ENCODE peak calls at places on chromosomes 11 and 22, in six cellular contexts. One of them, this sample, is unnamed.
A peak's percentile ranks its signal among the peaks of the same experiment; 100 is the strongest.

GRCh38 chr11:1694064-1694845 is 2.7 kb upstream of the KRTAP5-6 start:
- DNase-seq in trophoblast cell: peak; percentile 91
- DNase-seq in IMR-90: peak; percentile 61
- DNase-seq in neuronal stem cell: peak; percentile 84
- DNase-seq in H9: peak; percentile 90
- DNase-seq in H1: peak; percentile 84
- DNase-seq in this sample: peak; percentile 67

GRCh38 chr11:66344550-66345315 is at the start of gene BRMS1:
- DNase-seq in IMR-90: peak; percentile 97
- DNase-seq in H1: peak; percentile 86
- DNase-seq in neuronal stem cell: peak; percentile 96
- DNase-seq in H9: peak; percentile 96
- DNase-seq in trophoblast cell: peak; percentile 98
- DNase-seq in this sample: peak; percentile 98

GRCh38 chr11:44852159-44852707 is 98.5 kb downstream of the TP53I11 start:
- DNase-seq in H1: no peak
- DNase-seq in neuronal stem cell: no peak
- DNase-seq in IMR-90: peak; percentile 50
- DNase-seq in H9: no peak
- DNase-seq in trophoblast cell: no peak
- DNase-seq in this sample: no peak

GRCh38 chr11:46597609-46598219 is 3.9 kb upstream of the AMBRA1 start:
- DNase-seq in neuronal stem cell: no peak
- DNase-seq in H1: no peak
- DNase-seq in H9: no peak
- DNase-seq in IMR-90: peak; percentile 70
- DNase-seq in trophoblast cell: peak; percentile 30
- DNase-seq in this sample: peak; percentile 65

GRCh38 chr11:119863811-119864601 is 135.0 kb upstream of the NECTIN1 start:
- DNase-seq in neuronal stem cell: no peak
- DNase-seq in H9: peak; percentile 55
- DNase-seq in H1: no peak
- DNase-seq in trophoblast cell: no peak
- DNase-seq in IMR-90: no peak
- DNase-seq in this sample: no peak

GRCh38 chr22:35475545-35475944 is 65.1 kb upstream of the RASD2 start:
- DNase-seq in IMR-90: no peak
- DNase-seq in neuronal stem cell: no peak
- DNase-seq in H9: no peak
- DNase-seq in H1: no peak
- DNase-seq in trophoblast cell: no peak
- DNase-seq in this sample: no peak

GRCh38 chr11:88538088-88538487 is 200.6 kb upstream of the CTSC start:
- DNase-seq in IMR-90: peak; percentile 56
- DNase-seq in trophoblast cell: no peak
- DNase-seq in H9: no peak
- DNase-seq in neuronal stem cell: no peak
- DNase-seq in H1: no peak
- DNase-seq in this sample: peak; percentile 20

GRCh38 chr22:46355369-46355995 is 20.0 kb downstream of the TRMU start:
- DNase-seq in IMR-90: peak; percentile 40
- DNase-seq in H1: no peak
- DNase-seq in H9: peak; percentile 83
- DNase-seq in trophoblast cell: peak; percentile 81
- DNase-seq in neuronal stem cell: peak; percentile 70
- DNase-seq in this sample: peak; percentile 53

GRCh38 chr22:21947040-21948014 is 5.3 kb downstream of the PPM1F start:
- DNase-seq in trophoblast cell: peak; percentile 13
- DNase-seq in H1: no peak
- DNase-seq in neuronal stem cell: peak; percentile 29
- DNase-seq in IMR-90: peak; percentile 71
- DNase-seq in H9: peak; percentile 57
- DNase-seq in this sample: peak; percentile 70

GRCh38 chr22:31630331-31631329 is 31.4 kb downstream of the PISD start:
- DNase-seq in neuronal stem cell: peak; percentile 64
- DNase-seq in H1: peak; percentile 53
- DNase-seq in IMR-90: peak; percentile 74
- DNase-seq in trophoblast cell: peak; percentile 62
- DNase-seq in H9: peak; percentile 90
- DNase-seq in this sample: peak; percentile 89

GRCh38 chr11:45994421-45995341 is 72.2 kb downstream of the LARGE2 start:
- DNase-seq in H9: peak; percentile 60
- DNase-seq in trophoblast cell: no peak
- DNase-seq in IMR-90: peak; percentile 51
- DNase-seq in neuronal stem cell: no peak
- DNase-seq in H1: no peak
- DNase-seq in this sample: peak; percentile 70

GRCh38 chr11:120137611-120138521 is at the start of gene TRIM29:
- DNase-seq in IMR-90: no peak
- DNase-seq in trophoblast cell: peak; percentile 75
- DNase-seq in H1: no peak
- DNase-seq in H9: peak; percentile 43
- DNase-seq in neuronal stem cell: no peak
- DNase-seq in this sample: no peak

GRCh38 chr22:43171019-43171491 is 15.9 kb downstream of the TTLL12 start:
- DNase-seq in IMR-90: no peak
- DNase-seq in neuronal stem cell: no peak
- DNase-seq in trophoblast cell: no peak
- DNase-seq in H1: no peak
- DNase-seq in H9: no peak
- DNase-seq in this sample: no peak

GRCh38 chr22:39427751-39428596 is 28.4 kb downstream of the TAB1 start:
- DNase-seq in H1: no peak
- DNase-seq in H9: peak; percentile 25
- DNase-seq in neuronal stem cell: no peak
- DNase-seq in trophoblast cell: no peak
- DNase-seq in IMR-90: no peak
- DNase-seq in this sample: no peak
- H3K18ac ChIP-seq in H1: peak overlapping the region; percentile 89
- H3K18ac ChIP-seq in H9: no peak overlapping the region
- H3K18ac ChIP-seq in neuronal stem cell: peak overlapping the region; percentile 76
- H3K18ac ChIP-seq in trophoblast cell: peak overlapping the region; percentile 57
- H3K18ac ChIP-seq in IMR-90: no peak overlapping the region
- H3K18ac ChIP-seq in this sample: no peak overlapping the region

DNA sequence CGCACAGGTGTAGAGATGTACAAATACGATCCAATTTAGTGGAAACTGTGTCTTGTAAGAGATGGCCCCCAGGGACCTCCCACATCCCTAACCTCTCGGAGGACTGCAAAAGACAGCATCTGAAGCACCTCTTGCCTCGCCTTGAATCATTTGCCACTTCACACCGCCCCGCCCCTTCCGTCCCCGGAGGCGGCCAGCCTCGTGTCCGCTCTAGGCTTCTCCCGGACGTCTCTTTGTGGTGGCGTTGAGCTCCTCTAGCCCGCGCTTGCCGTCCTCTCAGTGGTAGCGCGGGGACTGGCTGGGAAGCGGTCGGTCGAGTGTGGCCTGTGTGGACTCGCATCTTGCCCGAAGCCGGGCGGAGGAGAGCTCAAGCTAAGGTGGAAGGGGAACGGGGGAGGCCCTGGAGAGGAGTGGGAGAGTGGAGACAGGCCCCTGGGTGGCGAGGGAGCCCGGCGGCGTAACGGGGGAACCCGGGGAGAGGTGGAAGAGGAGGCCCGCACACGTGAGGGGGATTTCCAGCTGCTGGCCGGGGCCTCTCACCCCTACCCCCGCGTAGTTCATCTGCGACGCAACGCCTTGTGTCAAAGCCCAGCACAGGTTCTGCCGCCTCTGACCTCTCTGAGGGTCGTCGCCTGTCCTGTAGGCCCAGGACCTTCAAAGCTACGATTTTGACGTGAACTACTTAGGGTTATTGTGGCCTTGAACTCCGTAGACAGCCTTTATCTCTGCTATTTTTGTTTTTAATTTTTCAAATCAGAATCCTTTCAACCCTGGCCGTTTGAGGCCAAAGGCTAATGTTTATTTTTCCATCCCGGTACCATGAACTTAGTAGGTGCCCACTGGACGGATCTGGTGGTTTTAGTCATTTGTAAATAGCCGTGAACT is at the start of gene ARL14EP:
- DNase-seq in H9: peak; percentile 96
- DNase-seq in H1: peak; percentile 91
- DNase-seq in IMR-90: peak; percentile 96
- DNase-seq in trophoblast cell: peak; percentile 96
- DNase-seq in neuronal stem cell: peak; percentile 87
- DNase-seq in this sample: peak; percentile 95
- H4K8ac ChIP-seq in H9: no peak within 1 kb of the TSS
- H4K8ac ChIP-seq in H1: peak within 1 kb of the TSS; percentile 94
- H4K8ac ChIP-seq in IMR-90: peak within 1 kb of the TSS; percentile 97
- H4K8ac ChIP-seq in trophoblast cell: peak within 1 kb of the TSS; percentile 97
- H4K8ac ChIP-seq in neuronal stem cell: no peak within 1 kb of the TSS
- H4K8ac ChIP-seq in this sample: peak within 1 kb of the TSS; percentile 82

DNA sequence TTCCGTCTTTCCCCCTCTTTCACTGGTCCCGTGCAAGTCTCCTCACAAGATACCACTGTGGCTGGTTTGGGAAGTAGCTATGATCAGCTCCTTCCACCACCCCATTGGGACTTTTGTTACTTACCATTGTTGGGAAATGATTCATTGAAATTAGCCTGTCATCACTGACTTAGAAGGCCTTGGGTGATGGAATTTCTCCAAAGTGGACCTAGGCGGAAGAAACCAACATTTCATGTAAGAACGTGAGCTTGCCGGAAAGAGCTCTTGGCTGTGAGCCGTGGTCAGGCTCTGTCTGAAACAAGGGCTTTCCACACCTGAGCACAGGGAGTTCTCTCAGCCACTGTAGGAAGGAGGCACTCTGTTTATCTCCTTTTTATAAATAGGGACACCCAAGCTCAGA is 23.5 kb upstream of the CRYBB3 start:
- DNase-seq in H9: no peak
- DNase-seq in neuronal stem cell: no peak
- DNase-seq in trophoblast cell: no peak
- DNase-seq in H1: no peak
- DNase-seq in IMR-90: no peak
- DNase-seq in this sample: no peak
- H3K14ac ChIP-seq in H9: no peak overlapping the region
- H3K14ac ChIP-seq in neuronal stem cell: no peak overlapping the region
- H3K14ac ChIP-seq in trophoblast cell: no peak overlapping the region
- H3K14ac ChIP-seq in H1: no peak overlapping the region
- H3K14ac ChIP-seq in IMR-90: no peak overlapping the region
- H3K14ac ChIP-seq in this sample: no peak overlapping the region

GRCh38 chr22:23498811-23499798 is 81.0 kb downstream of the IGLL1 start:
- DNase-seq in IMR-90: no peak
- DNase-seq in H1: no peak
- DNase-seq in neuronal stem cell: no peak
- DNase-seq in trophoblast cell: no peak
- DNase-seq in H9: no peak
- DNase-seq in this sample: no peak
- H3K18ac ChIP-seq in IMR-90: no peak overlapping the region
- H3K18ac ChIP-seq in H1: peak overlapping the region; percentile 87
- H3K18ac ChIP-seq in neuronal stem cell: peak overlapping the region; percentile 80
- H3K18ac ChIP-seq in trophoblast cell: no peak overlapping the region
- H3K18ac ChIP-seq in H9: no peak overlapping the region
- H3K18ac ChIP-seq in this sample: no peak overlapping the region

DNA sequence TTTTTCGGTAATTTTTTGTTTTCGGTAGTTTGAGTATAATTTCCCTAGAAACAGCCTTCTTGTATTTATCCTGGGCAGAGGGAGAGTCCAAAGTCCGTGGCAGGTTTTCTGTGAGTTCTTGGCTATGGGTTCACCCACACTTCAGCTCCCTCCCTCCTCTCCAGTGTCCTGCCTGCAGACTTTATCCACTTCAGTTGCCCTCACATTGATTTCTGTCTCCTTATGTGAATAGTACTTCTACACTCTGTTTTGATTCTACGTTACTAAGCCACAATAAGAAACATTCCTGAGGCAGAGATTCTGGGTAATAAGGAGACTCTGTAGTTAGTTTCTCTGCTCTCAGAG is 868.6 kb downstream of the METTL15 start:
- DNase-seq in IMR-90: no peak
- DNase-seq in H1: no peak
- DNase-seq in trophoblast cell: no peak
- DNase-seq in H9: no peak
- DNase-seq in neuronal stem cell: no peak
- DNase-seq in this sample: no peak
- H4K8ac ChIP-seq in IMR-90: peak overlapping the region; percentile 50
- H4K8ac ChIP-seq in H1: no peak overlapping the region
- H4K8ac ChIP-seq in trophoblast cell: no peak overlapping the region
- H4K8ac ChIP-seq in H9: no peak overlapping the region
- H4K8ac ChIP-seq in neuronal stem cell: no peak overlapping the region
- H4K8ac ChIP-seq in this sample: no peak overlapping the region